ENCODE peak calls at places on chromosomes 3 and 15, in five cellular contexts. D is ovary, S is IMR-90, L is GM12878, W is body of pancreas. H is an unnamed sample.

GRCh38 chr3:145892869-145893268 is 268.1 kb downstream of the PLOD2 start:
- DNase-seq in S (no peak), L (no peak), D (no peak), W (no peak), H (no peak)

GRCh38 chr3:127796045-127796720 is 26.1 kb downstream of the MGLL start:
- DNase-seq in D (no peak), W (no peak), L (no peak), S (no peak), H (no peak)

GRCh38 chr3:71064976-71065763 is 518.4 kb downstream of the FOXP1 start:
- DNase-seq in W (peak; percentile 63), S (peak; percentile 41), L (no peak), D (peak; percentile 66), H (peak; percentile 47)

GRCh38 chr3:12444582-12445468 is 39.5 kb upstream of the TSEN2 start:
- DNase-seq in D (no peak), W (no peak), L (no peak), S (no peak), H (no peak)

GRCh38 chr15:37586976-37587375 is 347.5 kb upstream of the TMCO5A start:
- DNase-seq in L (no peak), D (no peak), S (peak; percentile 14), W (no peak), H (no peak)

GRCh38 chr15:81411056-81411455 is 37.0 kb upstream of the TMC3 start:
- DNase-seq in L (no peak), S (no peak), W (no peak), D (no peak), H (no peak)

GRCh38 chr3:9666704-9667445 is 17.6 kb downstream of the MTMR14 start:
- DNase-seq in D (no peak), L (no peak), W (no peak), S (no peak), H (no peak)

GRCh38 chr3:112973325-112974177 is 1.4 kb downstream of the CD200R1 start:
- DNase-seq in D (no peak), S (no peak), W (no peak), L (peak; percentile 66), H (no peak)

GRCh38 chr15:75945953-75946352 is 42.3 kb downstream of the FBXO22 start:
- DNase-seq in L (no peak), S (peak; percentile 88), W (no peak), D (no peak), H (no peak)

GRCh38 chr3:167843886-167844285 is 108.4 kb downstream of the SERPINI1 start:
- DNase-seq in W (no peak), S (no peak), D (no peak), L (no peak), H (no peak)

GRCh38 chr15:91622676-91623342 is 230.7 kb upstream of the SLCO3A1 start:
- DNase-seq in D (no peak), L (no peak), S (no peak), W (no peak), H (no peak)

GRCh38 chr15:63523306-63523990 is 19.1 kb downstream of the USP3 start:
- DNase-seq in D (no peak), W (no peak), L (no peak), S (peak; percentile 50), H (no peak)

GRCh38 chr15:50234764-50235163 is 30.8 kb downstream of the HDC start:
- DNase-seq in W (no peak), S (no peak), L (no peak), D (no peak), H (no peak)

GRCh38 chr3:30688776-30689175 is 82.4 kb downstream of the TGFBR2 start:
- DNase-seq in S (peak; percentile 75), L (no peak), W (no peak), D (no peak), H (no peak)

GRCh38 chr3:160150525-160150924 is 74.7 kb upstream of the C3orf80 start:
- DNase-seq in L (no peak), D (no peak), S (peak; percentile 74), W (no peak), H (no peak)

GRCh38 chr3:156150434-156151066 is 30.2 kb downstream of the KCNAB1 start:
- DNase-seq in D (peak; percentile 29), L (no peak), S (peak; percentile 64), W (peak; percentile 53), H (no peak)

GRCh38 chr3:172341482-172342059 is 106.7 kb downstream of the GHSR start:
- DNase-seq in S (peak; percentile 70), W (no peak), D (no peak), L (peak; percentile 24), H (no peak)

GRCh38 chr15:77047013-77047412 is 23.9 kb downstream of the TSPAN3 start:
- DNase-seq in D (no peak), W (no peak), L (no peak), S (no peak), H (no peak)

GRCh38 chr15:82663186-82663600 is 16.0 kb upstream of the CPEB1 start:
- DNase-seq in L (no peak), D (peak; percentile 28), W (peak; percentile 53), S (peak; percentile 31), H (no peak)

GRCh38 chr3:87350367-87351199 is 74.2 kb upstream of the POU1F1 start:
- DNase-seq in W (peak; percentile 39), L (no peak), S (peak; percentile 47), D (no peak), H (no peak)

GRCh38 chr15:34616613-34617012 is 33.2 kb upstream of the GOLGA8B start:
- DNase-seq in S (peak; percentile 49), L (no peak), D (no peak), W (no peak), H (no peak)

GRCh38 chr3:112378989-112379692 is 46.2 kb downstream of the CD200 start:
- DNase-seq in L (no peak), D (no peak), W (no peak), S (peak; percentile 92), H (peak; percentile 59)

GRCh38 chr3:110420158-110420641 is 651.4 kb upstream of the NECTIN3 start:
- DNase-seq in W (no peak), L (no peak), D (no peak), S (peak; percentile 90), H (no peak)

GRCh38 chr15:28118083-28118482 is 19.0 kb upstream of the OCA2 start:
- DNase-seq in D (no peak), L (no peak), S (no peak), W (no peak), H (peak; percentile 54)

GRCh38 chr3:48845170-48845569 is 2.5 kb downstream of the PRKAR2A start:
- DNase-seq in D (no peak), S (no peak), W (no peak), L (no peak), H (no peak)

GRCh38 chr15:38312190-38312589 is 59.6 kb downstream of the SPRED1 start:
- DNase-seq in L (no peak), W (no peak), D (no peak), S (no peak), H (no peak)

GRCh38 chr3:129118745-129119144 is 2.9 kb downstream of the RAB43 start:
- DNase-seq in D (no peak), W (no peak), L (no peak), S (no peak), H (no peak)

GRCh38 chr3:78659386-78659987 is 1108.3 kb downstream of the ROBO1 start:
- DNase-seq in D (no peak), L (no peak), W (no peak), S (peak; percentile 57), H (no peak)

GRCh38 chr3:10015476-10015904 is 10.7 kb upstream of the FANCD2 start:
- DNase-seq in L (no peak), W (peak; percentile 60), D (peak; percentile 91), S (peak; percentile 97), H (peak; percentile 88)

GRCh38 chr3:57421336-57421735 is 122.8 kb downstream of the DNAH12 start:
- DNase-seq in D (no peak), L (no peak), S (no peak), W (no peak), H (no peak)

GRCh38 chr3:126951561-126951960 is 31.4 kb upstream of the PLXNA1 start:
- DNase-seq in W (no peak), D (no peak), L (no peak), S (no peak), H (no peak)

GRCh38 chr3:41169038-41169437 is 30.3 kb upstream of the CTNNB1 start:
- DNase-seq in S (no peak), W (no peak), L (no peak), D (no peak), H (no peak)

GRCh38 chr3:124812291-124813265 is 74.6 kb downstream of the ITGB5 start:
- DNase-seq in S (peak; percentile 99), W (peak; percentile 47), L (no peak), D (peak; percentile 68), H (peak; percentile 76)

GRCh38 chr3:149511040-149511626 is 36.6 kb downstream of the TM4SF4 start:
- DNase-seq in W (no peak), D (no peak), L (no peak), S (no peak), H (no peak)

GRCh38 chr3:10522646-10523303 is 17.4 kb upstream of the ATP2B2 start:
- DNase-seq in D (no peak), S (no peak), L (no peak), W (no peak), H (peak; percentile 23)

GRCh38 chr3:96266395-96267187 is 547.8 kb upstream of the EPHA6 start:
- DNase-seq in W (peak; percentile 59), L (no peak), S (no peak), D (no peak), H (no peak)

GRCh38 chr15:99536422-99537033 is 29.3 kb upstream of the MEF2A start:
- DNase-seq in D (no peak), L (no peak), W (peak; percentile 24), S (peak; percentile 65), H (peak; percentile 59)

GRCh38 chr3:134250717-134251220 is at the start of gene RYK:
- DNase-seq in D (peak; percentile 73), L (no peak), S (peak; percentile 64), W (peak; percentile 76), H (peak; percentile 73)
- TF ChIP-seq POLR2A in D (peak; percentile 71), L (peak; percentile 83), S (no peak), W (peak; percentile 68), H (peak; percentile 63)

GRCh38 chr15:31216210-31216911 is 110.3 kb upstream of the KLF13 start:
- DNase-seq in W (peak; percentile 78), D (peak; percentile 78), S (no peak), L (no peak), H (peak; percentile 99)
- TF ChIP-seq POLR2A in W (no peak), D (no peak), S (no peak), L (peak; percentile 11), H (no peak)

GRCh38 chr3:44761347-44762169 is at the start of the genes KIAA1143 and KIF15:
- DNase-seq in L (peak; percentile 77), W (peak; percentile 97), S (peak; percentile 95), D (peak; percentile 94), H (peak; percentile 93)
- TF ChIP-seq POLR2A in L (peak; percentile 95), W (peak; percentile 86), S (peak; percentile 73), D (peak; percentile 44), H (no peak)

GRCh38 chr3:195900426-195901355 is 7.7 kb downstream of the TNK2 start:
- DNase-seq in D (no peak), S (peak; percentile 54), W (peak; percentile 28), L (no peak), H (no peak)
- TF ChIP-seq POLR2A in D (no peak), S (no peak), W (no peak), L (peak; percentile 77), H (no peak)

GRCh38 chr3:194318511-194319161 is 32.5 kb downstream of the CPN2 start:
- DNase-seq in W (no peak), D (no peak), L (no peak), S (no peak), H (no peak)
- TF ChIP-seq POLR2A in W (no peak), D (no peak), L (no peak), S (no peak), H (no peak)

GRCh38 chr3:45826908-45827307 is 15.0 kb downstream of the LZTFL1 start:
- DNase-seq in D (no peak), L (no peak), S (no peak), W (no peak), H (no peak)
- TF ChIP-seq POLR2A in D (no peak), L (no peak), S (no peak), W (no peak), H (no peak)